ENCODE peak calls at places on chromosome 15, in nine cellular contexts. X, Z, J, K, I, H, V, O and W are unnamed samples.

GRCh38 chr15:76359152-76359551 is 22.6 kb downstream of the ISL2 start:
- DNase-seq in X (no peak), Z (no peak), J (no peak), K (no peak), I (no peak), H (no peak), V (no peak), O (no peak), W (no peak)

GRCh38 chr15:81813215-81813614 is 232.6 kb downstream of the MEX3B start:
- DNase-seq in X (no peak), Z (no peak), J (no peak), K (no peak), I (no peak), H (no peak), V (no peak), O (no peak), W (no peak)

GRCh38 chr15:101048191-101049011 is 129.2 kb downstream of the LRRK1 start:
- DNase-seq in X (no peak), Z (no peak), J (peak; percentile 5), K (no peak), I (peak; percentile 42), H (peak; percentile 8), V (no peak), O (no peak), W (no peak)

GRCh38 chr15:101455291-101455916 is 34.1 kb downstream of the PCSK6 start:
- DNase-seq in X (peak; percentile 70), Z (peak; percentile 71), J (no peak), K (no peak), I (no peak), H (no peak), V (no peak), O (no peak), W (peak; percentile 86)

GRCh38 chr15:87716422-87716821 is 540.1 kb downstream of the NTRK3 start:
- DNase-seq in X (no peak), Z (no peak), J (no peak), K (no peak), I (no peak), H (no peak), V (no peak), O (no peak), W (peak; percentile 8)

GRCh38 chr15:90126457-90127435 is 24.5 kb upstream of the IDH2 start:
- DNase-seq in X (no peak), Z (no peak), J (no peak), K (no peak), I (peak; percentile 71), H (no peak), V (no peak), O (no peak), W (no peak)

GRCh38 chr15:74381481-74381880 is 14.0 kb upstream of the CYP11A1 start:
- DNase-seq in X (no peak), Z (no peak), J (no peak), K (no peak), I (no peak), H (no peak), V (no peak), O (no peak), W (no peak)

GRCh38 chr15:80946576-80946975 is 43.0 kb downstream of the MESD start:
- DNase-seq in X (no peak), Z (no peak), J (no peak), K (no peak), I (no peak), H (no peak), V (peak; percentile 27), O (no peak), W (no peak)

GRCh38 chr15:70266412-70267089 is 168.8 kb upstream of the TLE3 start:
- DNase-seq in X (no peak), Z (peak; percentile 94), J (no peak), K (peak; percentile 44), I (no peak), H (peak; percentile 75), V (peak; percentile 94), O (peak; percentile 39), W (peak; percentile 96)

GRCh38 chr15:37206690-37207089 is 106.3 kb upstream of the MEIS2 start:
- DNase-seq in X (no peak), Z (no peak), J (no peak), K (no peak), I (no peak), H (no peak), V (no peak), O (no peak), W (no peak)

GRCh38 chr15:37208475-37209363 is 108.4 kb upstream of the MEIS2 start:
- DNase-seq in X (no peak), Z (no peak), J (no peak), K (no peak), I (no peak), H (no peak), V (no peak), O (no peak), W (no peak)

GRCh38 chr15:37199546-37199945 is 99.2 kb upstream of the MEIS2 start:
- DNase-seq in X (no peak), Z (no peak), J (no peak), K (no peak), I (no peak), H (no peak), V (no peak), O (no peak), W (no peak)

GRCh38 chr15:37203050-37203449 is 102.7 kb upstream of the MEIS2 start:
- DNase-seq in X (no peak), Z (no peak), J (no peak), K (no peak), I (no peak), H (no peak), V (no peak), O (no peak), W (no peak)

GRCh38 chr15:37204698-37205097 is 104.3 kb upstream of the MEIS2 start:
- DNase-seq in X (no peak), Z (no peak), J (no peak), K (no peak), I (no peak), H (no peak), V (no peak), O (no peak), W (peak; percentile 2)
- TF ChIP-seq CTCF in X (no peak), Z (no peak), J (no peak), K (no peak), I (no peak), H (no peak), V (no peak), O (no peak), W (no peak)

DNA sequence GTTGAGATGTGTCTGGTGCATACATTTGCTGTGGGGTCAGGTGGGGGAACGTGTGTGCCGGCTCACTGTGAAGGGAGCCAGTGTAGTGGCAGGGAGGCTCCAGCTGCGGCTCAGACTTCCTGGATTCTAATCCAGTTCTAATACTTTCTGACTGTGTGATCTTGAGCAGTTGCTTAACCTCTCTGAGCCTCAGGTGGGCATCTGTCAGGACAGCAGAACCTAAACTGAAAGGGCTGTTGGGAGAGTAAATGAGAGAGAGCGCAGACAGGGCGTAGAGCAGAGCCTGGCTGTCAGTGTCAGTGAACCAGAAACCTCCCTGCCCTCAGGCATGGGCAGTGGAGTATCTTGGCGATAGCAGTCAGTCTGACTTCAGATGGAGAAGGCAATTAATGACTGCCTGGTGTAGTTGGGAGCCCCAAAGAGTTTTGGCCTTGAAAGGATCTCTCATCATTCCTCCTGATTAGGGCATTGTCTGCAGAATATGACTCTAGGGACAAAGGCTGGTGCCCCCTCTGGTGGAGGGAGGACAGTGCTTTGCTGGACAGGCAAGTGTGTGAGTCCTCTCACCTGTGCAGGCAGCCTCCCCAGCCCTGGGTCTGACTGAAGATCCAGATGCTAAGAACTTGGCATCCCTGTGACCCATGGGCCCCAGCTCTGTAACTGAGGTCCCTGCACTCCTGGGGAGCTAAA is 9.6 kb downstream of the KBTBD13 start:
- DNase-seq in X (no peak), Z (peak; percentile 23), J (no peak), K (no peak), I (peak; percentile 77), H (no peak), V (peak; percentile 23), O (no peak), W (peak; percentile 46)
- TF ChIP-seq CTCF in X (peak; percentile 7), Z (peak; percentile 34), J (no peak), K (peak; percentile 54), I (peak; percentile 82), H (no peak), V (peak; percentile 56), O (peak; percentile 41), W (peak; percentile 60)

GRCh38 chr15:35302340-35302739 is 217.2 kb upstream of the NANOGP8 start:
- DNase-seq in X (no peak), Z (no peak), J (no peak), K (no peak), I (no peak), H (no peak), V (no peak), O (no peak), W (no peak)
- TF ChIP-seq CTCF in X (no peak), Z (no peak), J (no peak), K (no peak), I (no peak), H (no peak), V (no peak), O (no peak), W (no peak)

DNA sequence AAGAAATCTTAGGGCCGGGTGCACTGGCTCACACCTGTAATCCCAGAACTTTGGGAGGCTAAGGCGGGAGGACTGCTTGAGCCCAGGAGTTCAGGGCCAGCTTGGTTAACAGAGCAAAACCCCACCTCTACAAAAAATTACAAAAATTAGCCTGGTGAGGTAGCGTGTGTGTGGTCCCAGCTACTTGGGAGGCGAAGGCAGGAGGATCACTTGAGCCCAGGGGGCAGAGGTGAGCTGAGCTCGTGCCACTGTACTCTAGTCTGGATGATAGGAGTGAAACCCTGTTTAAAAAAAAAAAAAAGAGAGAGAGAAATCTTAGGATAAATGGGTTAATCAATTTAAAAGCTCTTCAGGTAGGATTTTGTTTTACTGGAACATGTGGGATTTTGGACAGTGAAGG is 31.2 kb upstream of the DUT start:
- DNase-seq in X (no peak), Z (no peak), J (no peak), K (no peak), I (no peak), H (no peak), V (no peak), O (no peak), W (no peak)
- TF ChIP-seq CTCF in X (no peak), Z (no peak), J (no peak), K (no peak), I (peak; percentile 38), H (no peak), V (no peak), O (no peak), W (no peak)

DNA sequence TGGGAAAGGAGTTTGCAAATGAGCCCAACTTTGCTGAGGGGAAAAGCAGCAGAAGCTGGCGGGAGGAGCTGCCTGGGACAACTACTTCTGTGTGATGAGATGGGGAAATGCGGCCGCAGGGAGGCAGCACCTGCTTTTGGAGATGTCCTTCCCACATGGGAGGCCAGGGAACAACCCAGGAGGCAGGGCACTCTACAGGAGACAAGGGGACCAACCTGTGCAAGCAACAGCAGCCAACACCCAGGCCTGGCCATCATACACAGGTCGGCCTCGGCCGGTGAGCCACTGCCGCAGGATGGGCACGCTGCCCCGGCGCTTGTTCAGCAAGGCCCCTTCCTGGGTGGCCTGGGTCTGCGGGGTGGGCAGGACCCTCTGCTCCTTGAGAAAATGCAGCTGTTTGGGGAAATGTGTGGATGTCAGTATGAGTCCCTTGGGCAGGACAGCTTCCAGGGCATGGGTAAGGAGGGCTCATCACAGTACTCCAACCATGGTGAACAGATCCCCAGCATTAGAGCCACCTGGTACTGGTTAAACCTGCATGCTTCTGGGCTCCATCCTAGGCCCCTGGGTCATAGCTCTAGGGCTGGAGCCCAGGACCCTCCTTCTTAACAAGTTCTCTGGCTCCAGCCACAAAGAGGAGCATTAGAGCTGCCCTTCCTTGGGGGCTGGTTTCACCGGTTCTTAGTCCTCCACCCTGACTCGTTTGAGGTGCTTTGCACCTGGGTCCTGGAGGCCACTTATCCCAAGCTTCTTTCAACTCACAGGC is 11.6 kb downstream of the EPB42 start:
- DNase-seq in X (no peak), Z (peak; percentile 59), J (no peak), K (no peak), I (no peak), H (no peak), V (peak; percentile 12), O (no peak), W (peak; percentile 54)
- TF ChIP-seq CTCF in X (no peak), Z (no peak), J (no peak), K (no peak), I (peak; percentile 61), H (no peak), V (peak; percentile 11), O (no peak), W (peak; percentile 15)